ENCODE peak calls at places on chromosomes 6 and 20, in seven cellular contexts. Q, S, B, F, D, I and M are unnamed samples.
A peak's percentile ranks its signal among the peaks of the same experiment; 100 is the strongest.

GRCh38 chr6:159117541-159117940 is 51.7 kb upstream of the FNDC1 start:
- DNase-seq in Q (no peak), S (no peak), B (no peak), F (no peak), D (no peak), I (no peak), M (no peak)

GRCh38 chr6:93790976-93791375 is 371.6 kb upstream of the EPHA7 start:
- DNase-seq in Q (no peak), S (no peak), B (peak; percentile 28), F (no peak), D (no peak), I (no peak), M (no peak)

GRCh38 chr6:170545405-170545804 is 7.7 kb downstream of the PSMB1 start:
- DNase-seq in Q (no peak), S (no peak), B (no peak), F (no peak), D (no peak), I (no peak), M (no peak)

GRCh38 chr6:118963003-118963402 is 28.0 kb upstream of the MCM9 start:
- DNase-seq in Q (no peak), S (no peak), B (peak; percentile 41), F (no peak), D (no peak), I (no peak), M (no peak)

GRCh38 chr6:144248003-144248402 is 37.1 kb upstream of the UTRN start:
- DNase-seq in Q (no peak), S (no peak), B (no peak), F (no peak), D (no peak), I (no peak), M (no peak)

GRCh38 chr20:49187330-49188100 is 619 bp downstream of the STAU1 start:
- DNase-seq in Q (peak; percentile 28), S (peak; percentile 69), B (peak; percentile 8), F (no peak), D (peak; percentile 62), I (no peak), M (no peak)

GRCh38 chr6:75029333-75029732 is 176.5 kb downstream of the COL12A1 start:
- DNase-seq in Q (no peak), S (no peak), B (no peak), F (no peak), D (no peak), I (no peak), M (no peak)

GRCh38 chr6:50102676-50103075 is 52.9 kb upstream of the DEFB112 start:
- DNase-seq in Q (no peak), S (no peak), B (no peak), F (no peak), D (no peak), I (no peak), M (no peak)

GRCh38 chr20:44648579-44648978 is 2.9 kb downstream of the ADA start:
- DNase-seq in Q (no peak), S (no peak), B (no peak), F (no peak), D (no peak), I (no peak), M (no peak)

GRCh38 chr6:149846321-149846720 is 17.8 kb downstream of the LRP11 start:
- DNase-seq in Q (peak; percentile 48), S (no peak), B (peak; percentile 89), F (peak; percentile 57), D (peak; percentile 89), I (no peak), M (peak; percentile 69)

GRCh38 chr20:59328071-59328470 is 27.7 kb downstream of the EDN3 start:
- DNase-seq in Q (no peak), S (no peak), B (no peak), F (no peak), D (no peak), I (no peak), M (no peak)

GRCh38 chr6:15384901-15385300 is 139.0 kb downstream of the JARID2 start:
- DNase-seq in Q (no peak), S (peak; percentile 32), B (no peak), F (no peak), D (no peak), I (no peak), M (no peak)

GRCh38 chr20:39010496-39010895 is 48.4 kb downstream of the DHX35 start:
- DNase-seq in Q (no peak), S (no peak), B (no peak), F (no peak), D (no peak), I (no peak), M (no peak)

GRCh38 chr6:135180458-135181332 is at the start of gene MYB:
- DNase-seq in Q (peak; percentile 54), S (peak; percentile 95), B (peak; percentile 29), F (peak; percentile 79), D (no peak), I (no peak), M (peak; percentile 75)

GRCh38 chr6:149332602-149333311 is 15.2 kb downstream of the TAB2 start:
- DNase-seq in Q (no peak), S (no peak), B (no peak), F (no peak), D (no peak), I (no peak), M (no peak)

GRCh38 chr6:44161997-44162338 is 3.3 kb downstream of the CAPN11 start:
- DNase-seq in Q (no peak), S (no peak), B (peak; percentile 49), F (no peak), D (peak; percentile 67), I (no peak), M (no peak)

GRCh38 chr6:56058636-56059035 is 183.2 kb upstream of the BMP5 start:
- DNase-seq in Q (no peak), S (no peak), B (peak; percentile 32), F (no peak), D (no peak), I (no peak), M (no peak)
- TF ChIP-seq CTCF in Q (no peak), S (no peak), B (no peak), F (no peak), D (no peak), I (no peak), M (no peak)

DNA sequence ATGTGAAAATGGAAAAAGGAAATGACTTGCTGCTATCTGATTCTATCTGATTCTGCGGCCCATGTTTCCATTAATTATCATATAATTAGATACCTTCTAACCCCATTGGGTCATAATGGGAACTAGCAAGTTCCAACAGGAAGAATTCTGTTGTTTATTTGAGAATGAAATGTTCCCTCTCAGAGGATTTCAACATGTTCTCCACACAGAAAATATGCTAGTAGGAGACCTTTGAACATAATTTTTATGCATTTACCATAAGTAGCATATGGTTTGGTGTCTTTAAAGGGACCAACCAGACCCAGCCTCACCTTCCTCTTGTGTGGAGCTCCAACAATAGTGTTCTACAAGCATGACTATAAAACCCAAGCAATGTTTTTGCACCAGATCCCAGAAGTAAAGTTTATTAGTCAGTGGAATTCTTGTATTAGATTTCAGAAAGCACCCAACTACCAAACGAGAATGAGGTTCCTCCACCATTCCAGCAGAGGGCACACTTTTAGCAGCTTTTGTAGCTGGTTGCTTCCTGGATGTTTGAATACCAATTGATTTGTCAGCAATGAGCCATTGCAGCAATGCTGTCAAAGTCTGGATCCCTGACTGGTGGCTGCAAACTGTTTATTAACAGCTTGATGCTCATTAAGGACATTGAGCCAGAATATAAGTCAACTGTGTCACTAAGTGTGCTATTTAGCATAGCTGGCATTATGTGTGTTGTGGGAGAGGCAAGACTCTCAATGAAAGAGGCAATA is 143.6 kb upstream of the GJE1 start:
- DNase-seq in Q (no peak), S (peak; percentile 25), B (peak; percentile 83), F (peak; percentile 45), D (no peak), I (no peak), M (no peak)
- TF ChIP-seq CTCF in Q (peak; percentile 33), S (peak; percentile 35), B (peak; percentile 89), F (peak; percentile 82), D (peak; percentile 46), I (peak; percentile 23), M (peak; percentile 71)

GRCh38 chr6:167267896-167268528 is 23.1 kb upstream of the UNC93A start:
- DNase-seq in Q (no peak), S (no peak), B (no peak), F (no peak), D (no peak), I (no peak), M (no peak)
- TF ChIP-seq CTCF in Q (no peak), S (no peak), B (no peak), F (no peak), D (no peak), I (no peak), M (no peak)

GRCh38 chr6:89414215-89414614 is 2.1 kb upstream of the RRAGD start:
- DNase-seq in Q (no peak), S (no peak), B (no peak), F (no peak), D (no peak), I (no peak), M (no peak)
- TF ChIP-seq CTCF in Q (no peak), S (no peak), B (no peak), F (no peak), D (no peak), I (no peak), M (no peak)